ENCODE peak calls at places on chromosome 16, in nine cellular contexts. One of them, this sample, is unnamed.
A peak's percentile ranks its signal among the peaks of the same experiment; 100 is the strongest.

GRCh38 chr16:88383401-88384221 is 852 bp downstream of the ZNF469 start:
- DNase-seq in neural progenitor cell: peak; percentile 58
- DNase-seq in BJ: no peak
- DNase-seq in uterus: peak; percentile 51
- DNase-seq in breast epithelium: no peak
- DNase-seq in epithelial cell of proximal tubule: no peak
- DNase-seq in tibial nerve: no peak
- DNase-seq in mucosa of descending colon: peak; percentile 30
- DNase-seq in left lung: peak; percentile 38
- DNase-seq in this sample: no peak

GRCh38 chr16:4373909-4374742 is 2.5 kb downstream of the VASN start:
- DNase-seq in neural progenitor cell: peak; percentile 78
- DNase-seq in BJ: peak; percentile 91
- DNase-seq in uterus: peak; percentile 95
- DNase-seq in breast epithelium: no peak
- DNase-seq in epithelial cell of proximal tubule: no peak
- DNase-seq in tibial nerve: peak; percentile 89
- DNase-seq in mucosa of descending colon: peak; percentile 59
- DNase-seq in left lung: peak; percentile 81
- DNase-seq in this sample: no peak

GRCh38 chr16:54290203-54291106 is 3.9 kb upstream of the IRX3 start:
- DNase-seq in neural progenitor cell: peak; percentile 67
- DNase-seq in BJ: no peak
- DNase-seq in uterus: no peak
- DNase-seq in breast epithelium: no peak
- DNase-seq in epithelial cell of proximal tubule: no peak
- DNase-seq in tibial nerve: no peak
- DNase-seq in mucosa of descending colon: no peak
- DNase-seq in left lung: no peak
- DNase-seq in this sample: no peak

GRCh38 chr16:83983491-83983890 is 15.4 kb downstream of the NECAB2 start:
- DNase-seq in neural progenitor cell: no peak
- DNase-seq in BJ: no peak
- DNase-seq in uterus: no peak
- DNase-seq in breast epithelium: no peak
- DNase-seq in epithelial cell of proximal tubule: no peak
- DNase-seq in tibial nerve: no peak
- DNase-seq in mucosa of descending colon: no peak
- DNase-seq in left lung: no peak
- DNase-seq in this sample: no peak

GRCh38 chr16:67441289-67441753 is 10.4 kb downstream of the HSD11B2 start:
- DNase-seq in neural progenitor cell: no peak
- DNase-seq in BJ: no peak
- DNase-seq in uterus: peak; percentile 45
- DNase-seq in breast epithelium: peak; percentile 96
- DNase-seq in epithelial cell of proximal tubule: no peak
- DNase-seq in tibial nerve: no peak
- DNase-seq in mucosa of descending colon: peak; percentile 98
- DNase-seq in left lung: peak; percentile 87
- DNase-seq in this sample: peak; percentile 96

GRCh38 chr16:3214904-3215600 is 19.9 kb downstream of the ZNF200 start:
- DNase-seq in neural progenitor cell: no peak
- DNase-seq in BJ: no peak
- DNase-seq in uterus: no peak
- DNase-seq in breast epithelium: no peak
- DNase-seq in epithelial cell of proximal tubule: no peak
- DNase-seq in tibial nerve: no peak
- DNase-seq in mucosa of descending colon: no peak
- DNase-seq in left lung: no peak
- DNase-seq in this sample: no peak

GRCh38 chr16:74252329-74252728 is 44.3 kb upstream of the PSMD7 start:
- DNase-seq in neural progenitor cell: no peak
- DNase-seq in BJ: no peak
- DNase-seq in uterus: no peak
- DNase-seq in breast epithelium: no peak
- DNase-seq in epithelial cell of proximal tubule: no peak
- DNase-seq in tibial nerve: no peak
- DNase-seq in mucosa of descending colon: no peak
- DNase-seq in left lung: no peak
- DNase-seq in this sample: no peak

GRCh38 chr16:30660424-30661251 is 2.4 kb downstream of the FBRS start:
- DNase-seq in neural progenitor cell: no peak
- DNase-seq in BJ: no peak
- DNase-seq in uterus: no peak
- DNase-seq in breast epithelium: no peak
- DNase-seq in epithelial cell of proximal tubule: no peak
- DNase-seq in tibial nerve: no peak
- DNase-seq in mucosa of descending colon: peak; percentile 88
- DNase-seq in left lung: no peak
- DNase-seq in this sample: no peak

GRCh38 chr16:27242868-27243590 is 25.5 kb downstream of the NSMCE1 start:
- DNase-seq in neural progenitor cell: peak; percentile 62
- DNase-seq in BJ: no peak
- DNase-seq in uterus: peak; percentile 59
- DNase-seq in breast epithelium: no peak
- DNase-seq in epithelial cell of proximal tubule: peak; percentile 74
- DNase-seq in tibial nerve: no peak
- DNase-seq in mucosa of descending colon: no peak
- DNase-seq in left lung: peak; percentile 49
- DNase-seq in this sample: peak; percentile 48

GRCh38 chr16:28531777-28532744 is 6.7 kb downstream of the NUPR1 start:
- DNase-seq in neural progenitor cell: peak; percentile 86
- DNase-seq in BJ: no peak
- DNase-seq in uterus: peak; percentile 75
- DNase-seq in breast epithelium: peak; percentile 69
- DNase-seq in epithelial cell of proximal tubule: no peak
- DNase-seq in tibial nerve: peak; percentile 87
- DNase-seq in mucosa of descending colon: peak; percentile 87
- DNase-seq in left lung: peak; percentile 87
- DNase-seq in this sample: peak; percentile 51

GRCh38 chr16:14070877-14071575 is at the start of gene MRTFB:
- DNase-seq in neural progenitor cell: peak; percentile 95
- DNase-seq in BJ: no peak
- DNase-seq in uterus: peak; percentile 66
- DNase-seq in breast epithelium: peak; percentile 78
- DNase-seq in epithelial cell of proximal tubule: no peak
- DNase-seq in tibial nerve: peak; percentile 50
- DNase-seq in mucosa of descending colon: peak; percentile 84
- DNase-seq in left lung: peak; percentile 74
- DNase-seq in this sample: peak; percentile 42

GRCh38 chr16:14070555-14070876 is 603 bp upstream of the MRTFB start:
- DNase-seq in neural progenitor cell: no peak
- DNase-seq in BJ: no peak
- DNase-seq in uterus: no peak
- DNase-seq in breast epithelium: no peak
- DNase-seq in epithelial cell of proximal tubule: no peak
- DNase-seq in tibial nerve: no peak
- DNase-seq in mucosa of descending colon: no peak
- DNase-seq in left lung: no peak
- DNase-seq in this sample: no peak

GRCh38 chr16:14074544-14074943 is 3.4 kb downstream of the MRTFB start:
- DNase-seq in neural progenitor cell: no peak
- DNase-seq in BJ: no peak
- DNase-seq in uterus: no peak
- DNase-seq in breast epithelium: no peak
- DNase-seq in epithelial cell of proximal tubule: no peak
- DNase-seq in tibial nerve: no peak
- DNase-seq in mucosa of descending colon: no peak
- DNase-seq in left lung: no peak
- DNase-seq in this sample: no peak

GRCh38 chr16:14071576-14072271 is 605 bp downstream of the MRTFB start:
- DNase-seq in neural progenitor cell: peak; percentile 50
- DNase-seq in BJ: no peak
- DNase-seq in uterus: no peak
- DNase-seq in breast epithelium: no peak
- DNase-seq in epithelial cell of proximal tubule: no peak
- DNase-seq in tibial nerve: no peak
- DNase-seq in mucosa of descending colon: no peak
- DNase-seq in left lung: no peak
- DNase-seq in this sample: no peak

GRCh38 chr16:14072360-14072759 is 1.2 kb downstream of the MRTFB start:
- DNase-seq in neural progenitor cell: no peak
- DNase-seq in BJ: no peak
- DNase-seq in uterus: no peak
- DNase-seq in breast epithelium: no peak
- DNase-seq in epithelial cell of proximal tubule: no peak
- DNase-seq in tibial nerve: no peak
- DNase-seq in mucosa of descending colon: no peak
- DNase-seq in left lung: no peak
- DNase-seq in this sample: no peak
- H3K4me3 ChIP-seq in neural progenitor cell: peak overlapping the region; percentile 92
- H3K4me3 ChIP-seq in BJ: no peak overlapping the region
- H3K4me3 ChIP-seq in uterus: peak overlapping the region; percentile 97
- H3K4me3 ChIP-seq in breast epithelium: peak overlapping the region; percentile 95
- H3K4me3 ChIP-seq in epithelial cell of proximal tubule: peak overlapping the region; percentile 92
- H3K4me3 ChIP-seq in tibial nerve: peak overlapping the region; percentile 91
- H3K4me3 ChIP-seq in mucosa of descending colon: no peak overlapping the region
- H3K4me3 ChIP-seq in left lung: peak overlapping the region; percentile 80
- H3K4me3 ChIP-seq in this sample: peak overlapping the region; percentile 78

GRCh38 chr16:50265260-50265659 is 1.1 kb upstream of the ADCY7 start:
- DNase-seq in neural progenitor cell: no peak
- DNase-seq in BJ: no peak
- DNase-seq in uterus: no peak
- DNase-seq in breast epithelium: no peak
- DNase-seq in epithelial cell of proximal tubule: no peak
- DNase-seq in tibial nerve: no peak
- DNase-seq in mucosa of descending colon: peak; percentile 53
- DNase-seq in left lung: peak; percentile 41
- DNase-seq in this sample: peak; percentile 54
- TF ChIP-seq CTCF in neural progenitor cell: no peak
- TF ChIP-seq CTCF in BJ: peak; percentile 14
- TF ChIP-seq CTCF in uterus: no peak
- TF ChIP-seq CTCF in breast epithelium: no peak
- TF ChIP-seq CTCF in epithelial cell of proximal tubule: peak; percentile 58
- TF ChIP-seq CTCF in tibial nerve: no peak
- TF ChIP-seq CTCF in mucosa of descending colon: peak; percentile 29
- TF ChIP-seq CTCF in left lung: peak; percentile 18
- TF ChIP-seq CTCF in this sample: peak; percentile 55

GRCh38 chr16:86584071-86584685 is 5.8 kb downstream of the FOXL1 start:
- DNase-seq in neural progenitor cell: no peak
- DNase-seq in BJ: no peak
- DNase-seq in uterus: no peak
- DNase-seq in breast epithelium: no peak
- DNase-seq in epithelial cell of proximal tubule: no peak
- DNase-seq in tibial nerve: no peak
- DNase-seq in mucosa of descending colon: no peak
- DNase-seq in left lung: no peak
- DNase-seq in this sample: no peak

GRCh38 chr16:86580798-86581185 is 2.4 kb downstream of the FOXL1 start:
- DNase-seq in neural progenitor cell: no peak
- DNase-seq in BJ: no peak
- DNase-seq in uterus: no peak
- DNase-seq in breast epithelium: no peak
- DNase-seq in epithelial cell of proximal tubule: no peak
- DNase-seq in tibial nerve: no peak
- DNase-seq in mucosa of descending colon: no peak
- DNase-seq in left lung: no peak
- DNase-seq in this sample: no peak

GRCh38 chr16:86579268-86580062 is 1.1 kb downstream of the FOXL1 start:
- DNase-seq in neural progenitor cell: peak; percentile 53
- DNase-seq in BJ: no peak
- DNase-seq in uterus: no peak
- DNase-seq in breast epithelium: no peak
- DNase-seq in epithelial cell of proximal tubule: no peak
- DNase-seq in tibial nerve: no peak
- DNase-seq in mucosa of descending colon: no peak
- DNase-seq in left lung: no peak
- DNase-seq in this sample: no peak

GRCh38 chr16:86580063-86580797 is 1.9 kb downstream of the FOXL1 start:
- DNase-seq in neural progenitor cell: no peak
- DNase-seq in BJ: no peak
- DNase-seq in uterus: no peak
- DNase-seq in breast epithelium: no peak
- DNase-seq in epithelial cell of proximal tubule: no peak
- DNase-seq in tibial nerve: no peak
- DNase-seq in mucosa of descending colon: no peak
- DNase-seq in left lung: no peak
- DNase-seq in this sample: no peak

DNA sequence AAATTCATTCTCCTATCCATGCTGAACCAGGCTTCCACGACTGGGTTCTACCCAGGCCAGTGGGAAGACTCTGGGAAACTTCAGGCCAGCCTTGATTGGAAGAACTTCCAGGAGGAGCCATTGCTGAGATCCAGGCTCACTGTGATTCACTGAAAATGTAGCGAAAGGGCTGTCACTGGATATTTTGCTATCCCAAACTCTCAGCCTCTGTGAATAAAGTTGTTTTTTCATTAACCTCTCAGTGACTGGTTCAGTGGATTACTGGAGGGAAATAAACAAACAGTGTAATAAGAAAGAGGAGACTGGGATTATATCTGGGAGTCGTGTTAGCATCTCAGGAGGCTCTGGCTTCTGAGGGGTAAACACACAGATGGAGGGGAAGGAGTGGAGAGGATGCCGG is 3.1 kb downstream of the FOXL1 start:
- DNase-seq in neural progenitor cell: no peak
- DNase-seq in BJ: no peak
- DNase-seq in uterus: no peak
- DNase-seq in breast epithelium: no peak
- DNase-seq in epithelial cell of proximal tubule: no peak
- DNase-seq in tibial nerve: no peak
- DNase-seq in mucosa of descending colon: no peak
- DNase-seq in left lung: no peak
- DNase-seq in this sample: no peak
- H3K4me3 ChIP-seq in neural progenitor cell: no peak overlapping the region
- H3K4me3 ChIP-seq in BJ: no peak overlapping the region
- H3K4me3 ChIP-seq in uterus: no peak overlapping the region
- H3K4me3 ChIP-seq in breast epithelium: no peak overlapping the region
- H3K4me3 ChIP-seq in epithelial cell of proximal tubule: no peak overlapping the region
- H3K4me3 ChIP-seq in tibial nerve: no peak overlapping the region
- H3K4me3 ChIP-seq in mucosa of descending colon: no peak overlapping the region
- H3K4me3 ChIP-seq in left lung: no peak overlapping the region
- H3K4me3 ChIP-seq in this sample: no peak overlapping the region

GRCh38 chr16:49477250-49477895 is 103.8 kb downstream of the C16orf78 start:
- DNase-seq in neural progenitor cell: no peak
- DNase-seq in BJ: no peak
- DNase-seq in uterus: no peak
- DNase-seq in breast epithelium: no peak
- DNase-seq in epithelial cell of proximal tubule: no peak
- DNase-seq in tibial nerve: no peak
- DNase-seq in mucosa of descending colon: no peak
- DNase-seq in left lung: no peak
- DNase-seq in this sample: no peak

GRCh38 chr16:49472598-49472997 is 99.0 kb downstream of the C16orf78 start:
- DNase-seq in neural progenitor cell: peak; percentile 27
- DNase-seq in BJ: no peak
- DNase-seq in uterus: peak; percentile 11
- DNase-seq in breast epithelium: no peak
- DNase-seq in epithelial cell of proximal tubule: no peak
- DNase-seq in tibial nerve: no peak
- DNase-seq in mucosa of descending colon: no peak
- DNase-seq in left lung: no peak
- DNase-seq in this sample: no peak

GRCh38 chr16:49473773-49474172 is 100.2 kb downstream of the C16orf78 start:
- DNase-seq in neural progenitor cell: no peak
- DNase-seq in BJ: no peak
- DNase-seq in uterus: peak; percentile 3
- DNase-seq in breast epithelium: no peak
- DNase-seq in epithelial cell of proximal tubule: no peak
- DNase-seq in tibial nerve: no peak
- DNase-seq in mucosa of descending colon: no peak
- DNase-seq in left lung: peak; percentile 12
- DNase-seq in this sample: no peak

GRCh38 chr16:49473131-49473530 is 99.5 kb downstream of the C16orf78 start:
- DNase-seq in neural progenitor cell: no peak
- DNase-seq in BJ: no peak
- DNase-seq in uterus: peak; percentile 4
- DNase-seq in breast epithelium: no peak
- DNase-seq in epithelial cell of proximal tubule: no peak
- DNase-seq in tibial nerve: no peak
- DNase-seq in mucosa of descending colon: no peak
- DNase-seq in left lung: peak; percentile 4
- DNase-seq in this sample: no peak

GRCh38 chr16:49474741-49475140 is 101.1 kb downstream of the C16orf78 start:
- DNase-seq in neural progenitor cell: no peak
- DNase-seq in BJ: no peak
- DNase-seq in uterus: peak; percentile 1
- DNase-seq in breast epithelium: no peak
- DNase-seq in epithelial cell of proximal tubule: no peak
- DNase-seq in tibial nerve: no peak
- DNase-seq in mucosa of descending colon: no peak
- DNase-seq in left lung: peak; percentile 14
- DNase-seq in this sample: no peak
- TF ChIP-seq CTCF in neural progenitor cell: no peak
- TF ChIP-seq CTCF in BJ: no peak
- TF ChIP-seq CTCF in uterus: no peak
- TF ChIP-seq CTCF in breast epithelium: no peak
- TF ChIP-seq CTCF in epithelial cell of proximal tubule: no peak
- TF ChIP-seq CTCF in tibial nerve: no peak
- TF ChIP-seq CTCF in mucosa of descending colon: no peak
- TF ChIP-seq CTCF in left lung: no peak
- TF ChIP-seq CTCF in this sample: no peak